ENCODE peak calls at places on chromosomes 4 and X, in six cellular contexts. E, O, B, K, R and M are unnamed samples.

GRCh38 chrX:53188763-53189162 is 36.2 kb downstream of the KDM5C start:
- DNase-seq in E (no peak), O (no peak), B (no peak), K (no peak), R (no peak), M (peak)

GRCh38 chrX:135389717-135390116 is 32.0 kb upstream of the SMIM10L2A start:
- DNase-seq in E (no peak), O (no peak), B (no peak), K (no peak), R (no peak), M (no peak)

GRCh38 chr4:126776361-126776760 is 856.4 kb upstream of the INTU start:
- DNase-seq in E (no peak), O (no peak), B (no peak), K (no peak), R (no peak), M (no peak)

GRCh38 chr4:107183155-107183774 is 147.2 kb upstream of the DKK2 start:
- DNase-seq in E (peak), O (no peak), B (peak), K (no peak), R (no peak), M (peak)

GRCh38 chr4:94559351-94559806 is 107.6 kb downstream of the PDLIM5 start:
- DNase-seq in E (no peak), O (no peak), B (no peak), K (no peak), R (no peak), M (no peak)

GRCh38 chr4:86302242-86302641 is 57.6 kb downstream of the MAPK10 start:
- DNase-seq in E (no peak), O (no peak), B (peak), K (no peak), R (no peak), M (no peak)

GRCh38 chrX:19991350-19991718 is 473 bp upstream of the BCLAF3 start:
- DNase-seq in E (no peak), O (no peak), B (no peak), K (no peak), R (no peak), M (no peak)

GRCh38 chrX:119505945-119506344 is 37.7 kb downstream of the SLC25A5 start:
- DNase-seq in E (no peak), O (no peak), B (no peak), K (no peak), R (no peak), M (no peak)

GRCh38 chr4:26238782-26239647 is 81.8 kb upstream of the RBPJ start:
- DNase-seq in E (no peak), O (no peak), B (peak), K (no peak), R (no peak), M (no peak)

GRCh38 chr4:83219344-83219990 is 65.1 kb downstream of the COQ2 start:
- DNase-seq in E (no peak), O (no peak), B (peak), K (no peak), R (peak), M (no peak)

GRCh38 chr4:157918036-157918832 is 254.6 kb downstream of the GASK1B start:
- DNase-seq in E (no peak), O (no peak), B (no peak), K (no peak), R (no peak), M (no peak)

GRCh38 chr4:185282968-185283367 is 73.6 kb downstream of the SNX25 start:
- DNase-seq in E (no peak), O (no peak), B (no peak), K (no peak), R (no peak), M (no peak)

GRCh38 chr4:44313702-44314101 is 134.9 kb downstream of the KCTD8 start:
- DNase-seq in E (no peak), O (no peak), B (no peak), K (no peak), R (no peak), M (no peak)

GRCh38 chr4:160826339-160826679 is 1337.5 kb downstream of the FSTL5 start:
- DNase-seq in E (no peak), O (no peak), B (no peak), K (no peak), R (no peak), M (no peak)

GRCh38 chr4:110055014-110055768 is 142.5 kb downstream of the EGF start:
- DNase-seq in E (no peak), O (no peak), B (no peak), K (no peak), R (peak), M (no peak)

GRCh38 chrX:68196939-68197791 is 236.1 kb downstream of the OPHN1 start:
- DNase-seq in E (no peak), O (no peak), B (peak), K (peak), R (peak), M (peak)

GRCh38 chr4:14864365-14864762 is 137.9 kb upstream of the CPEB2 start:
- DNase-seq in E (peak), O (no peak), B (no peak), K (no peak), R (no peak), M (no peak)

GRCh38 chr4:98113005-98113404 is 30.3 kb downstream of the STPG2 start:
- DNase-seq in E (no peak), O (no peak), B (peak), K (no peak), R (no peak), M (no peak)

GRCh38 chrX:58025979-58026378 is 115.7 kb upstream of the ZXDA start:
- DNase-seq in E (peak), O (no peak), B (peak), K (peak), R (no peak), M (peak)

GRCh38 chrX:47380268-47380667 is 9.9 kb downstream of the ZNF157 start:
- DNase-seq in E (no peak), O (no peak), B (no peak), K (no peak), R (peak), M (peak)

GRCh38 chr4:6201580-6202091 is 1.3 kb upstream of the JAKMIP1 start:
- DNase-seq in E (peak), O (peak), B (no peak), K (no peak), R (no peak), M (peak)

GRCh38 chr4:1767770-1768366 is 25.2 kb upstream of the FGFR3 start:
- DNase-seq in E (no peak), O (no peak), B (no peak), K (peak), R (peak), M (no peak)

GRCh38 chr4:154049457-154050181 is 260.7 kb upstream of the SFRP2 start:
- DNase-seq in E (no peak), O (no peak), B (no peak), K (no peak), R (no peak), M (no peak)

GRCh38 chr4:915041-915474 is 17.1 kb downstream of the GAK start:
- DNase-seq in E (peak), O (peak), B (no peak), K (no peak), R (no peak), M (no peak)

GRCh38 chrX:154369453-154370299 is 4.8 kb downstream of the FLNA start:
- DNase-seq in E (peak), O (peak), B (peak), K (no peak), R (peak), M (peak)

GRCh38 chr4:54082168-54082567 is 17.8 kb upstream of the CHIC2 start:
- DNase-seq in E (no peak), O (no peak), B (no peak), K (no peak), R (no peak), M (no peak)

GRCh38 chr4:161457311-161457710 is 706.5 kb downstream of the FSTL5 start:
- DNase-seq in E (no peak), O (no peak), B (no peak), K (no peak), R (no peak), M (no peak)

GRCh38 chr4:180926277-180926676 is 1316.9 kb upstream of the TENM3 start:
- DNase-seq in E (no peak), O (no peak), B (no peak), K (no peak), R (no peak), M (no peak)

GRCh38 chrX:38484607-38485498 is 76.5 kb upstream of the TSPAN7 start:
- DNase-seq in E (no peak), O (no peak), B (no peak), K (no peak), R (no peak), M (no peak)

GRCh38 chr4:77434299-77435092 is 171.1 kb upstream of the CXCL13 start:
- DNase-seq in E (no peak), O (peak), B (no peak), K (no peak), R (no peak), M (no peak)

GRCh38 chr4:52051213-52051614 is at the start of gene SPATA18:
- DNase-seq in E (no peak), O (peak), B (peak), K (peak), R (no peak), M (no peak)

GRCh38 chr4:55184600-55185523 is 59.5 kb upstream of the KDR start:
- DNase-seq in E (no peak), O (no peak), B (peak), K (no peak), R (no peak), M (no peak)